ENCODE peak calls at places on chromosomes 4 and X, in seven cellular contexts. S is neuronal stem cell, Y is IMR-90, L is H9, V is H1, U is mesendoderm, G is trophoblast cell. J is an unnamed sample.

GRCh38 chr4:113809313-113809712 is 47.8 kb upstream of the CAMK2D start:
- DNase-seq in S (no peak), Y (no peak), L (no peak), V (no peak), U (no peak), G (peak), J (peak)

GRCh38 chr4:180665994-180666818 is 1577.0 kb upstream of the TENM3 start:
- DNase-seq in S (peak), Y (peak), L (peak), V (no peak), U (peak), G (peak), J (peak)

GRCh38 chr4:107255596-107255995 is 219.5 kb upstream of the DKK2 start:
- DNase-seq in S (no peak), Y (no peak), L (no peak), V (no peak), U (no peak), G (no peak), J (peak)

GRCh38 chrX:118345045-118345400 is 883 bp upstream of the WDR44 start:
- DNase-seq in S (no peak), Y (no peak), L (no peak), V (no peak), U (no peak), G (no peak), J (no peak)

GRCh38 chr4:76589402-76589801 is 154.4 kb downstream of the SHROOM3 start:
- DNase-seq in S (no peak), Y (peak), L (peak), V (no peak), U (peak), G (peak), J (peak)

GRCh38 chrX:1466971-1467561 is 14.4 kb upstream of the ASMTL start:
- DNase-seq in S (no peak), Y (no peak), L (peak), V (peak), U (no peak), G (no peak), J (no peak)

GRCh38 chrX:12013220-12013619 is 125.1 kb upstream of the FRMPD4 start:
- DNase-seq in S (no peak), Y (peak), L (no peak), V (no peak), U (no peak), G (no peak), J (peak)

GRCh38 chrX:56797966-56798711 is 69.1 kb downstream of the NBDY start:
- DNase-seq in S (no peak), Y (no peak), L (peak), V (peak), U (no peak), G (peak), J (no peak)

GRCh38 chrX:109089359-109089758 is 353.0 kb upstream of the IRS4 start:
- DNase-seq in S (no peak), Y (no peak), L (no peak), V (no peak), U (no peak), G (no peak), J (no peak)

GRCh38 chr4:140673729-140674128 is 82.5 kb downstream of the TBC1D9 start:
- DNase-seq in S (no peak), Y (peak), L (no peak), V (no peak), U (peak), G (no peak), J (peak)

GRCh38 chr4:188262464-188262863 is 123.2 kb downstream of the TRIML1 start:
- DNase-seq in S (no peak), Y (peak), L (no peak), V (no peak), U (no peak), G (peak), J (peak)

GRCh38 chr4:140163029-140163810 is 9.2 kb upstream of the MAML3 start:
- DNase-seq in S (no peak), Y (peak), L (no peak), V (no peak), U (no peak), G (no peak), J (no peak)

GRCh38 chrX:41352329-41352801 is 18.4 kb downstream of the DDX3X start:
- DNase-seq in S (no peak), Y (no peak), L (no peak), V (no peak), U (no peak), G (no peak), J (peak)

GRCh38 chr4:173436149-173436579 is 37.2 kb upstream of the SCRG1 start:
- DNase-seq in S (no peak), Y (peak), L (no peak), V (no peak), U (no peak), G (peak), J (peak)

GRCh38 chr4:141614878-141615586 is 21.4 kb upstream of the IL15 start:
- DNase-seq in S (no peak), Y (no peak), L (no peak), V (no peak), U (no peak), G (no peak), J (no peak)

GRCh38 chr4:7516773-7517144 is 82.0 kb upstream of the PSAPL1 start:
- DNase-seq in S (no peak), Y (no peak), L (no peak), V (no peak), U (no peak), G (no peak), J (no peak)

GRCh38 chr4:96131186-96131585 is 291.3 kb downstream of the PDHA2 start:
- DNase-seq in S (no peak), Y (no peak), L (no peak), V (no peak), U (no peak), G (no peak), J (no peak)

GRCh38 chr4:20544645-20545044 is 155.6 kb upstream of the PACRGL start:
- DNase-seq in S (peak), Y (peak), L (no peak), V (no peak), U (peak), G (no peak), J (peak)

GRCh38 chr4:150366487-150366999 is 215.4 kb upstream of the MAB21L2 start:
- DNase-seq in S (peak), Y (no peak), L (peak), V (peak), U (peak), G (no peak), J (no peak)

GRCh38 chrX:72271812-72272211 is 5.2 kb downstream of the RPS4X start:
- DNase-seq in S (no peak), Y (no peak), L (no peak), V (no peak), U (no peak), G (no peak), J (no peak)
- H3K4ac ChIP-seq in S (no peak), Y (no peak), L (no peak), V (no peak), U (no peak), G (no peak), J (no peak)

GRCh38 chr4:184437988-184438774 is 36.2 kb downstream of the IRF2 start:
- DNase-seq in S (no peak), Y (peak), L (no peak), V (no peak), U (no peak), G (no peak), J (no peak)
- H3K27ac ChIP-seq in S (no peak), Y (no peak), L (no peak), V (no peak), U (no peak), G (no peak), J (no peak)

GRCh38 chrX:133576876-133577275 is 161.6 kb upstream of the GPC4 start:
- DNase-seq in S (no peak), Y (no peak), L (no peak), V (no peak), U (no peak), G (no peak), J (no peak)

GRCh38 chrX:133580630-133581029 is 165.3 kb upstream of the GPC4 start:
- DNase-seq in S (no peak), Y (no peak), L (no peak), V (no peak), U (no peak), G (no peak), J (no peak)

GRCh38 chrX:133574716-133575115 is 159.4 kb upstream of the GPC4 start:
- DNase-seq in S (no peak), Y (no peak), L (no peak), V (no peak), U (no peak), G (peak), J (no peak)

GRCh38 chrX:133570549-133570948 is 155.3 kb upstream of the GPC4 start:
- DNase-seq in S (no peak), Y (no peak), L (no peak), V (no peak), U (no peak), G (no peak), J (no peak)

GRCh38 chrX:133575501-133575900 is 160.2 kb upstream of the GPC4 start:
- DNase-seq in S (no peak), Y (no peak), L (no peak), V (no peak), U (no peak), G (no peak), J (no peak)
- H3K4ac ChIP-seq in S (no peak), Y (no peak), L (no peak), V (no peak), U (no peak), G (no peak), J (no peak)

GRCh38 chr4:55398461-55398860 is 2.7 kb downstream of the TMEM165 start:
- DNase-seq in S (no peak), Y (peak), L (no peak), V (no peak), U (no peak), G (no peak), J (peak)
- H3K27ac ChIP-seq in S (no peak), Y (peak), L (no peak), V (no peak), U (no peak), G (no peak), J (peak)

DNA sequence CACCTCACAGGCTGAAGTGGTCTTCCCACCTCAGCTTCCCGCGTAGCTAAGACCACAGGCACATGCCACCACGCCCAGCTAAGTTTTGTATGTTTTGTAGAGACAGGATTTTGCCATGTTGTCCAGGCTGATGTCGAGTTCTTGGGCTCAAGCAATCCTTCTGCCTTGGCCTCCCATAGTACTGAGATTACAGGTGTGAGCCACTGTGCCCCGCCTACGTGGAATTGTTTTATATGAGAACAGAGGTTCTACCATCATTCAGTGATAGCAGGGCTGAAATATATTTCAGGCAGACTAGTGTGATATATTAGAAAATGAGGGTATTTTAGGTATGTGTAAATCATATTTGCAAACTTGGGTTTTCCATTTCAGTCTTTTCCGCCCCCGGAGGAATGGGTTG is 19.8 kb downstream of the NSD2 start:
- DNase-seq in S (no peak), Y (no peak), L (no peak), V (no peak), U (no peak), G (no peak), J (no peak)
- H3K4ac ChIP-seq in S (no peak), Y (peak), L (no peak), V (no peak), U (no peak), G (peak), J (no peak)

J was measured in mesenchymal stem cell.